ENCODE peak calls at places on chromosomes 7 and 10, in seven cellular contexts. F, T, M, Z, B, L and K are unnamed samples.
A peak's percentile ranks its signal among the peaks of the same experiment; 100 is the strongest.

GRCh38 chr7:131076032-131076431 is 251.6 kb upstream of the MKLN1 start:
- DNase-seq in M (peak; percentile 73), T (no peak), L (no peak), Z (no peak), B (no peak), F (no peak), K (peak; percentile 71)

GRCh38 chr10:23053036-23053435 is 42.3 kb upstream of the MSRB2 start:
- DNase-seq in F (peak; percentile 94), L (peak; percentile 79), B (no peak), T (no peak), M (no peak), Z (no peak), K (no peak)

GRCh38 chr10:11328264-11329054 is 283.0 kb downstream of the USP6NL start:
- DNase-seq in B (peak; percentile 19), T (no peak), M (peak; percentile 36), F (no peak), L (no peak), Z (no peak), K (no peak)

GRCh38 chr10:14585287-14586193 is 189.2 kb downstream of the FAM107B start:
- DNase-seq in F (peak; percentile 53), L (no peak), B (no peak), M (no peak), Z (no peak), T (no peak), K (no peak)

GRCh38 chr10:86523348-86523747 is 1.8 kb upstream of the WAPL start:
- DNase-seq in Z (no peak), M (peak; percentile 20), L (no peak), F (peak; percentile 29), T (no peak), B (no peak), K (no peak)

GRCh38 chr7:29606830-29607229 is 43.2 kb downstream of the PRR15 start:
- DNase-seq in Z (no peak), B (no peak), T (no peak), M (no peak), L (no peak), F (no peak), K (no peak)

GRCh38 chr7:104341545-104341944 is 13.1 kb downstream of the LHFPL3 start:
- DNase-seq in F (peak; percentile 80), T (no peak), B (no peak), L (peak; percentile 35), Z (no peak), M (no peak), K (no peak)

GRCh38 chr10:124688889-124689670 is 55.1 kb downstream of the FAM53B start:
- DNase-seq in F (peak; percentile 86), Z (no peak), L (no peak), B (no peak), M (no peak), T (no peak), K (no peak)

GRCh38 chr7:128059143-128059975 is 28.1 kb upstream of the LRRC4 start:
- DNase-seq in Z (no peak), T (no peak), M (peak; percentile 43), L (no peak), F (no peak), B (peak; percentile 33), K (no peak)

GRCh38 chr7:111605246-111605645 is 43.0 kb upstream of the IMMP2L start:
- DNase-seq in M (no peak), F (no peak), Z (no peak), T (no peak), L (no peak), B (no peak), K (no peak)

GRCh38 chr7:110156511-110156910 is 934.4 kb upstream of the LRRN3 start:
- DNase-seq in T (no peak), L (no peak), F (peak; percentile 2), B (no peak), M (no peak), Z (no peak), K (no peak)

GRCh38 chr7:49643321-49643720 is 130.1 kb upstream of the VWC2 start:
- DNase-seq in B (peak; percentile 3), F (no peak), Z (no peak), M (no peak), L (no peak), T (no peak), K (no peak)

GRCh38 chr7:129665013-129665401 is 53.5 kb downstream of the NRF1 start:
- DNase-seq in T (peak; percentile 20), M (peak; percentile 94), F (peak; percentile 94), B (no peak), L (peak; percentile 90), Z (peak; percentile 49), K (peak; percentile 92)

GRCh38 chr10:21368728-21369425 is 156.6 kb downstream of the SKIDA1 start:
- DNase-seq in Z (no peak), L (no peak), T (no peak), B (no peak), M (no peak), F (no peak), K (no peak)

GRCh38 chr10:21090609-21091082 is 193.5 kb upstream of the NEBL start:
- DNase-seq in M (no peak), T (no peak), Z (no peak), F (peak; percentile 24), B (no peak), L (no peak), K (no peak)

GRCh38 chr7:101174322-101174854 is 5.7 kb downstream of the NAT16 start:
- DNase-seq in L (no peak), T (no peak), B (no peak), M (no peak), Z (no peak), F (peak; percentile 45), K (no peak)

GRCh38 chr7:101179780-101180755 is at the start of gene NAT16:
- DNase-seq in F (no peak), T (no peak), Z (no peak), L (no peak), M (no peak), B (no peak), K (no peak)

GRCh38 chr7:101177644-101178043 is 2.4 kb downstream of the NAT16 start:
- DNase-seq in F (no peak), B (no peak), T (no peak), M (no peak), Z (no peak), L (no peak), K (no peak)

GRCh38 chr7:101175664-101176063 is 4.4 kb downstream of the NAT16 start:
- DNase-seq in Z (no peak), L (no peak), B (no peak), M (no peak), T (no peak), F (no peak), K (no peak)

DNA sequence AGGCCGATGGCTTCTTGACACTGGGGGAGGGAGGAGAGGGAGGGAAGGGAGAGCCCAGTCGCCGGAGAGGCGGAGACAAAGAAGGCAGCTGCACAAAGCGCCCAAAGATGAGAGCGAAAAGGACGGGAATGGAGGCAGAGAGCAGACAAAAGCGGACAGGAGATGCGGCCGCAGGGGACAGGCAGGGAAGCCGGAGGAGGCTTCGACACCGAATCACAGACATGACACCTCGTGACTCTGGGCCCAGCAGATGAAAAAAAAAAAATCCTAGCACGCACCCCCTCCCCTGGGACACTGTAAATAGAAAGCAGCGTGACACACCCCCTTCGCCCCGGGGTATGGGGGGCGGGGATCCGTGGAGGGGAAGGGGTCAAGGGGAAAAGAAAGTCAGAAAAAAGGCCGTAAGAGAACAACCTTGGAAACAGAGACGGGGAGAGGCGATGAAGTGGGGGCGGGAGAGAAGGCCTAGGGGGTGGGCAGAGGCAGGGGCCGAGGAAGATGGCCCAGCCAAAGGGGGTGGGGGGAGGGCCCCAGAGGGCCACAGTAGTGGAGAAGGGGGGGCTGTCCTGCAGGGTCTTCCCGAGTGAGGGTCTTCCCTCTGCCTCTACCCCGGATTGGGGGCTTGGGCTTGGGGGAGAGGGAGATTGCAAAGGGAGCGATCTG is 845 bp downstream of the NAT16 start:
- DNase-seq in Z (no peak), T (no peak), B (no peak), L (no peak), F (peak; percentile 37), M (no peak), K (no peak)
- H3K4me3 ChIP-seq in Z (no peak overlapping the region), T (no peak overlapping the region), B (peak overlapping the region; percentile 49), L (peak overlapping the region; percentile 46), F (no peak overlapping the region), M (no peak overlapping the region), K (no peak overlapping the region)

GRCh38 chr10:35640474-35640873 is 1.6 kb downstream of the FZD8 start:
- DNase-seq in T (peak; percentile 35), B (no peak), Z (no peak), F (peak; percentile 89), L (no peak), M (peak; percentile 77), K (peak; percentile 37)

GRCh38 chr10:35639651-35640311 is 2.3 kb downstream of the FZD8 start:
- DNase-seq in F (peak; percentile 90), T (no peak), M (peak; percentile 44), L (no peak), Z (no peak), B (no peak), K (no peak)

GRCh38 chr10:35638116-35638515 is 4.0 kb downstream of the FZD8 start:
- DNase-seq in L (no peak), M (no peak), T (no peak), F (no peak), B (no peak), Z (no peak), K (no peak)

GRCh38 chr10:35637456-35637855 is 4.6 kb downstream of the FZD8 start:
- DNase-seq in L (no peak), M (no peak), Z (no peak), T (no peak), B (no peak), F (peak; percentile 79), K (no peak)

GRCh38 chr10:35639021-35639521 is 3.0 kb downstream of the FZD8 start:
- DNase-seq in T (no peak), Z (no peak), B (no peak), L (no peak), M (no peak), F (peak; percentile 90), K (no peak)
- H3K4me3 ChIP-seq in T (peak overlapping the region; percentile 86), Z (no peak overlapping the region), B (peak overlapping the region; percentile 89), L (peak overlapping the region; percentile 28), M (peak overlapping the region; percentile 36), F (peak overlapping the region; percentile 5), K (peak overlapping the region; percentile 56)

GRCh38 chr10:61995093-61995492 is 93.6 kb downstream of the ARID5B start:
- DNase-seq in L (no peak), Z (no peak), B (no peak), M (no peak), T (no peak), F (no peak), K (no peak)

GRCh38 chr10:61992059-61992460 is 90.6 kb downstream of the ARID5B start:
- DNase-seq in B (no peak), M (peak; percentile 44), Z (no peak), L (no peak), F (no peak), T (no peak), K (no peak)

GRCh38 chr10:61992683-61993629 is 91.5 kb downstream of the ARID5B start:
- DNase-seq in L (no peak), F (no peak), T (peak; percentile 57), B (no peak), Z (peak; percentile 90), M (peak; percentile 97), K (peak; percentile 80)

GRCh38 chr10:61994404-61995031 is 93.0 kb downstream of the ARID5B start:
- DNase-seq in Z (no peak), L (no peak), T (no peak), M (no peak), F (no peak), B (no peak), K (no peak)

GRCh38 chr10:61993676-61994401 is 92.3 kb downstream of the ARID5B start:
- DNase-seq in M (peak; percentile 51), T (no peak), B (no peak), L (no peak), Z (no peak), F (no peak), K (no peak)
- H3K4me3 ChIP-seq in M (no peak overlapping the region), T (peak overlapping the region; percentile 14), B (peak overlapping the region; percentile 26), L (no peak overlapping the region), Z (no peak overlapping the region), F (no peak overlapping the region), K (no peak overlapping the region)

GRCh38 chr7:116230191-116231005 is 20.1 kb downstream of the TES start:
- DNase-seq in T (no peak), F (no peak), L (no peak), M (no peak), B (no peak), Z (no peak), K (no peak)
- H3K4me3 ChIP-seq in T (no peak overlapping the region), F (no peak overlapping the region), L (no peak overlapping the region), M (no peak overlapping the region), B (no peak overlapping the region), Z (no peak overlapping the region), K (no peak overlapping the region)